ENCODE peak calls at places on chromosomes 13 and 19, in four cellular contexts. X is stimulated activated CD4-positive, alpha-beta T cell treated with anti-CD3 and anti-CD28 coated beads, Interleukin-2, amount 100 ng/mL, for 48 hours; G is cardiac muscle cell; U is WTC11. A is an unnamed sample.
A peak's percentile ranks its signal among the peaks of the same experiment; 100 is the strongest.

GRCh38 chr19:11203194-11204075 is 6.1 kb upstream of the KANK2 start:
- DNase-seq in X (peak; percentile 30), G (peak; percentile 93), U (peak; percentile 81), A (peak; percentile 55)

GRCh38 chr13:21055511-21056045 is 5.8 kb downstream of the LATS2 start:
- DNase-seq in X (no peak), G (no peak), U (no peak), A (no peak)

GRCh38 chr13:24271611-24272451 is 37.5 kb upstream of the C1QTNF9 start:
- DNase-seq in X (peak; percentile 42), G (peak; percentile 90), U (no peak), A (no peak)

GRCh38 chr19:27679399-27679798 is 1533.6 kb downstream of the UQCRFS1 start:
- DNase-seq in X (no peak), G (no peak), U (no peak), A (no peak)

GRCh38 chr13:98285317-98285716 is 108.2 kb upstream of the RNF113B start:
- DNase-seq in X (no peak), G (no peak), U (no peak), A (no peak)

GRCh38 chr19:50967924-50968708 is 1.3 kb downstream of the KLK6 start:
- DNase-seq in X (no peak), G (no peak), U (no peak), A (no peak)

GRCh38 chr19:11964496-11964857 is 363 bp upstream of the ZNF763 start:
- DNase-seq in X (peak; percentile 1), G (no peak), U (peak; percentile 42), A (no peak)

GRCh38 chr19:11673608-11674041 is 65.1 kb downstream of the ZNF823 start:
- DNase-seq in X (peak; percentile 19), G (peak; percentile 83), U (peak; percentile 84), A (no peak)

GRCh38 chr19:56689198-56689597 is 17.6 kb upstream of the ZNF835 start:
- DNase-seq in X (no peak), G (no peak), U (no peak), A (no peak)